ENCODE peak calls at places on chromosome 19, in seven cellular contexts. L is left kidney; X is choroid plexus epithelial cell; W is stimulated activated CD4-positive, alpha-beta T cell treated with anti-CD3 and anti-CD28 coated beads, Interleukin-4, amount 100 ng/mL, for 4 hours; O is COLO829; U is activated CD4-positive, alpha-beta T cell treated with anti-CD3 and anti-CD28 coated beads, Interleukin-2, amount 50 U/mL, for 48 hours; R is stomach. M is an unnamed sample.

GRCh38 chr19:35000647-35001501 is 751 bp downstream of the GRAMD1A start:
- DNase-seq in L (peak), X (peak), W (peak), O (peak), U (peak), R (no peak), M (peak)

GRCh38 chr19:19475845-19476828 is 39.2 kb downstream of the TSSK6 start:
- DNase-seq in L (peak), X (peak), W (no peak), O (no peak), U (no peak), R (no peak), M (peak)

GRCh38 chr19:14366529-14366928 is 14.7 kb upstream of the ADGRE5 start:
- DNase-seq in L (peak), X (peak), W (peak), O (no peak), U (peak), R (peak), M (peak)

GRCh38 chr19:49017666-49018351 is 918 bp upstream of the LHB start:
- DNase-seq in L (peak), X (peak), W (peak), O (no peak), U (peak), R (peak), M (peak)

GRCh38 chr19:50003810-50004419 is 21.3 kb downstream of the VRK3 start:
- DNase-seq in L (no peak), X (peak), W (peak), O (peak), U (peak), R (peak), M (no peak)

GRCh38 chr19:14114854-14115253 is 2.7 kb downstream of the PRKACA start:
- DNase-seq in L (no peak), X (peak), W (peak), O (peak), U (peak), R (peak), M (no peak)

GRCh38 chr19:11684987-11685675 is 53.6 kb downstream of the ZNF823 start:
- DNase-seq in L (no peak), X (no peak), W (no peak), O (no peak), U (no peak), R (no peak), M (no peak)

GRCh38 chr19:40945645-40946044 is 45.4 kb upstream of the CYP2B6 start:
- DNase-seq in L (no peak), X (no peak), W (no peak), O (no peak), U (no peak), R (no peak), M (no peak)

GRCh38 chr19:3335431-3336350 is 30.7 kb upstream of the NFIC start:
- DNase-seq in L (no peak), X (no peak), W (no peak), O (no peak), U (no peak), R (peak), M (no peak)

GRCh38 chr19:4815426-4816387 is 15.8 kb downstream of the TICAM1 start:
- DNase-seq in L (peak), X (peak), W (peak), O (peak), U (peak), R (peak), M (peak)

GRCh38 chr19:49425922-49426592 is 869 bp downstream of the GFY start:
- DNase-seq in L (peak), X (no peak), W (no peak), O (no peak), U (peak), R (no peak), M (no peak)

GRCh38 chr19:50512112-50512998 is 1.4 kb downstream of the ASPDH start:
- DNase-seq in L (no peak), X (no peak), W (no peak), O (no peak), U (no peak), R (no peak), M (no peak)

GRCh38 chr19:1063030-1063908 is 3.7 kb upstream of the ARHGAP45 start:
- DNase-seq in L (no peak), X (no peak), W (peak), O (peak), U (peak), R (no peak), M (no peak)

GRCh38 chr19:39402417-39403297 is 4.0 kb upstream of the ZFP36 start:
- DNase-seq in L (peak), X (peak), W (peak), O (peak), U (peak), R (peak), M (peak)

GRCh38 chr19:6216996-6217751 is 62.6 kb downstream of the MLLT1 start:
- DNase-seq in L (peak), X (peak), W (no peak), O (peak), U (no peak), R (no peak), M (no peak)

GRCh38 chr19:8310342-8311055 is 2.3 kb upstream of the CD320 start:
- DNase-seq in L (no peak), X (no peak), W (no peak), O (no peak), U (no peak), R (peak), M (no peak)

GRCh38 chr19:3304871-3305423 is 61.4 kb upstream of the NFIC start:
- DNase-seq in L (peak), X (peak), W (peak), O (peak), U (peak), R (peak), M (peak)

GRCh38 chr19:10007366-10007765 is 2.9 kb downstream of the COL5A3 start:
- DNase-seq in L (no peak), X (no peak), W (no peak), O (no peak), U (no peak), R (no peak), M (no peak)

GRCh38 chr19:30577551-30578090 is 205.4 kb downstream of the ZNF536 start:
- DNase-seq in L (no peak), X (no peak), W (no peak), O (peak), U (no peak), R (no peak), M (no peak)

GRCh38 chr19:56639217-56639616 is 3.7 kb upstream of the SMIM17 start:
- DNase-seq in L (peak), X (peak), W (no peak), O (no peak), U (no peak), R (no peak), M (no peak)

GRCh38 chr19:48543121-48543710 is 8.8 kb upstream of the SULT2B1 start:
- DNase-seq in L (peak), X (no peak), W (no peak), O (no peak), U (no peak), R (peak), M (no peak)

GRCh38 chr19:49746206-49746958 is 16.7 kb downstream of the TSKS start:
- DNase-seq in L (peak), X (peak), W (peak), O (peak), U (peak), R (peak), M (no peak)

GRCh38 chr19:7265963-7266362 is 28.3 kb downstream of the INSR start:
- DNase-seq in L (no peak), X (no peak), W (no peak), O (no peak), U (no peak), R (peak), M (no peak)

GRCh38 chr19:22144394-22144793 is 52.4 kb downstream of the ZNF676 start:
- DNase-seq in L (peak), X (peak), W (no peak), O (no peak), U (no peak), R (no peak), M (no peak)

GRCh38 chr19:48858984-48859710 is 9.3 kb downstream of the PLEKHA4 start:
- DNase-seq in L (peak), X (no peak), W (peak), O (no peak), U (peak), R (no peak), M (no peak)

GRCh38 chr19:30355586-30355985 is 16.6 kb upstream of the ZNF536 start:
- DNase-seq in L (no peak), X (no peak), W (no peak), O (no peak), U (no peak), R (no peak), M (no peak)

GRCh38 chr19:609001-609340 is 19.3 kb downstream of the HCN2 start:
- DNase-seq in L (no peak), X (no peak), W (no peak), O (peak), U (no peak), R (peak), M (no peak)

GRCh38 chr19:43313711-43314495 is 39.6 kb upstream of the CD177 start:
- DNase-seq in L (no peak), X (no peak), W (no peak), O (no peak), U (no peak), R (no peak), M (no peak)

GRCh38 chr19:30313353-30313750 is 58.8 kb upstream of the ZNF536 start:
- DNase-seq in L (no peak), X (no peak), W (no peak), O (no peak), U (no peak), R (no peak), M (no peak)

GRCh38 chr19:5831152-5831551 is 8.3 kb downstream of the FUT6 start:
- DNase-seq in L (no peak), X (no peak), W (no peak), O (no peak), U (no peak), R (no peak), M (no peak)

GRCh38 chr19:34667349-34668076 is 9.4 kb downstream of the SCGB2B2 start:
- DNase-seq in L (no peak), X (peak), W (no peak), O (no peak), U (no peak), R (no peak), M (no peak)

GRCh38 chr19:18502633-18503294 is 19.1 kb downstream of the ELL start:
- DNase-seq in L (peak), X (no peak), W (no peak), O (no peak), U (no peak), R (no peak), M (no peak)

GRCh38 chr19:18502236-18502632 is 19.6 kb downstream of the ELL start:
- DNase-seq in L (no peak), X (no peak), W (no peak), O (no peak), U (no peak), R (no peak), M (no peak)

GRCh38 chr19:27764186-27764804 is 1448.7 kb downstream of the UQCRFS1 start:
- DNase-seq in L (no peak), X (no peak), W (no peak), O (no peak), U (no peak), R (no peak), M (no peak)

GRCh38 chr19:35731779-35732405 is 10.4 kb downstream of the IGFLR1 start:
- DNase-seq in L (no peak), X (no peak), W (no peak), O (no peak), U (no peak), R (no peak), M (no peak)

GRCh38 chr19:30686911-30687566 is 314.9 kb downstream of the ZNF536 start:
- DNase-seq in L (no peak), X (no peak), W (no peak), O (no peak), U (no peak), R (no peak), M (no peak)

M was measured in NCI-H1694 treated with DMSO at 0.1 percent for 48 hours.